ENCODE peak calls at places on chromosomes 2 and 18, in seven cellular contexts. M is dorsolateral prefrontal cortex, Q is fibroblast of lung, W is mammary epithelial cell, J is neuronal stem cell, R is upper lobe of right lung, O is brain microvascular endothelial cell. B is an unnamed sample.

GRCh38 chr2:113079123-113079522 is 11.4 kb downstream of the IL1F10 start:
- DNase-seq in M (no peak), Q (no peak), W (peak; percentile 66), J (no peak), R (no peak), O (no peak), B (no peak)

GRCh38 chr2:218291934-218292699 is at the start of gene TMBIM1:
- DNase-seq in M (peak; percentile 42), Q (peak; percentile 70), W (peak; percentile 69), J (peak; percentile 61), R (peak; percentile 93), O (peak; percentile 59), B (peak; percentile 44)

GRCh38 chr2:219230201-219230540 is 565 bp downstream of the ANKZF1 start:
- DNase-seq in M (no peak), Q (peak; percentile 38), W (peak; percentile 67), J (no peak), R (peak; percentile 77), O (peak; percentile 44), B (no peak)

GRCh38 chr2:163231666-163232065 is 393.1 kb upstream of the KCNH7 start:
- DNase-seq in M (no peak), Q (no peak), W (no peak), J (no peak), R (no peak), O (no peak), B (no peak)

GRCh38 chr18:21831413-21831831 is 90.8 kb downstream of the MIB1 start:
- DNase-seq in M (peak; percentile 29), Q (peak; percentile 44), W (no peak), J (no peak), R (no peak), O (peak; percentile 53), B (peak; percentile 85)

GRCh38 chr2:128347701-128348504 is 29.2 kb upstream of the HS6ST1 start:
- DNase-seq in M (peak; percentile 71), Q (peak; percentile 35), W (no peak), J (no peak), R (no peak), O (no peak), B (peak; percentile 84)

GRCh38 chr18:71450258-71450657 is 1093.9 kb downstream of the CBLN2 start:
- DNase-seq in M (no peak), Q (no peak), W (no peak), J (no peak), R (no peak), O (no peak), B (no peak)

GRCh38 chr2:236656166-236656565 is 86.5 kb downstream of the ACKR3 start:
- DNase-seq in M (no peak), Q (no peak), W (no peak), J (no peak), R (no peak), O (no peak), B (peak; percentile 45)

GRCh38 chr2:156031121-156031520 is 301.4 kb downstream of the NR4A2 start:
- DNase-seq in M (no peak), Q (no peak), W (peak; percentile 17), J (no peak), R (no peak), O (no peak), B (no peak)

GRCh38 chr2:196927318-196928225 is 1.1 kb upstream of the PGAP1 start:
- DNase-seq in M (no peak), Q (peak; percentile 84), W (peak; percentile 72), J (no peak), R (no peak), O (peak; percentile 90), B (no peak)

GRCh38 chr2:60837123-60837522 is 44.3 kb upstream of the REL start:
- DNase-seq in M (no peak), Q (no peak), W (no peak), J (no peak), R (no peak), O (no peak), B (no peak)

GRCh38 chr18:9008709-9009635 is 93.5 kb upstream of the NDUFV2 start:
- DNase-seq in M (no peak), Q (no peak), W (no peak), J (no peak), R (no peak), O (no peak), B (no peak)

GRCh38 chr2:88227446-88227845 is 57.3 kb downstream of the THNSL2 start:
- DNase-seq in M (no peak), Q (no peak), W (no peak), J (no peak), R (no peak), O (peak; percentile 2), B (no peak)

GRCh38 chr2:83951378-83951947 is 507.6 kb downstream of the SUCLG1 start:
- DNase-seq in M (no peak), Q (no peak), W (no peak), J (no peak), R (no peak), O (no peak), B (no peak)

GRCh38 chr2:126973745-126974144 is 75.1 kb downstream of the TEX51 start:
- DNase-seq in M (no peak), Q (no peak), W (no peak), J (no peak), R (no peak), O (no peak), B (no peak)

GRCh38 chr18:13570856-13571495 is 155.4 kb downstream of the FAM210A start:
- DNase-seq in M (no peak), Q (peak; percentile 16), W (peak; percentile 44), J (no peak), R (no peak), O (no peak), B (no peak)

GRCh38 chr2:181106789-181107418 is 126.5 kb downstream of the UBE2E3 start:
- DNase-seq in M (no peak), Q (peak; percentile 95), W (peak; percentile 86), J (no peak), R (no peak), O (peak; percentile 90), B (no peak)

GRCh38 chr2:191571163-191571769 is 106.7 kb upstream of the NABP1 start:
- DNase-seq in M (no peak), Q (peak; percentile 80), W (peak; percentile 48), J (no peak), R (no peak), O (peak; percentile 65), B (no peak)

GRCh38 chr2:27977623-27978312 is 87.2 kb downstream of the BABAM2 start:
- DNase-seq in M (no peak), Q (peak; percentile 94), W (peak; percentile 92), J (no peak), R (no peak), O (peak; percentile 91), B (no peak)

GRCh38 chr2:37453024-37453423 is 108.6 kb downstream of the QPCT start:
- DNase-seq in M (no peak), Q (no peak), W (no peak), J (no peak), R (no peak), O (no peak), B (no peak)

GRCh38 chr2:78718483-78718882 is 307.0 kb upstream of the REG3G start:
- DNase-seq in M (no peak), Q (no peak), W (no peak), J (no peak), R (no peak), O (no peak), B (no peak)

GRCh38 chr2:173357351-173357750 is 2.7 kb downstream of the CDCA7 start:
- DNase-seq in M (no peak), Q (peak; percentile 25), W (no peak), J (no peak), R (no peak), O (no peak), B (no peak)
- H3K27me3 ChIP-seq in M (no peaks in the 10 kb centered on the region), Q (peaks cover 6% of the 10 kb centered on the region), W (no peaks in the 10 kb centered on the region), J (no peaks in the 10 kb centered on the region), R (peaks cover 59% of the 10 kb centered on the region), O (no peaks in the 10 kb centered on the region), B (peaks cover 12% of the 10 kb centered on the region)

DNA sequence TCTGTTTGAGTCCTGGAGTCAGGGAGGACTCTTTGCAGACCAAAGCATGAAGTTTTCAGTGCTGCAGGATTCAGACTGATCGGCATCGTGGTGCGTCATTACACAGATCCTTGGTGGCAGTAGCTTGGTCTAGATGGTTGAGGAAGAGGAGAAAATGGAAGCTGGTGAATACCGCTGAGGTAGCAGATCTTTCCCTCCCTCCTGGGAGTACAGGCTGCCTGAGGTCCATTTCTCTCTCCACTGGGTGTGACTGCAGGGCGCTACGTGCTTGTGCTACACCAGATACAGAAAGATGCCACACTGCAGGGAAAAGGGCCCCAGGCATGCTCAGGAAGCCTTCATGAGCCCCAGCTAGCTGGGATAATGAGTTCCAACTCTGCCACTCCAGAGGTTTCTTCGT is 3.3 kb upstream of the CNDP1 start:
- DNase-seq in M (no peak), Q (no peak), W (no peak), J (no peak), R (peak; percentile 18), O (no peak), B (no peak)
- H3K27me3 ChIP-seq in M (no peaks in the 10 kb centered on the region), Q (peaks cover 8% of the 10 kb centered on the region), W (peaks cover 4% of the 10 kb centered on the region), J (no peaks in the 10 kb centered on the region), R (no peaks in the 10 kb centered on the region), O (no peaks in the 10 kb centered on the region), B (no peaks in the 10 kb centered on the region)

GRCh38 chr18:25329783-25330182 is 22.2 kb downstream of the ZNF521 start:
- DNase-seq in M (no peak), Q (no peak), W (no peak), J (no peak), R (no peak), O (no peak), B (no peak)

GRCh38 chr18:25335676-25336075 is 16.3 kb downstream of the ZNF521 start:
- DNase-seq in M (no peak), Q (no peak), W (no peak), J (no peak), R (no peak), O (no peak), B (no peak)

GRCh38 chr18:25334588-25334987 is 17.4 kb downstream of the ZNF521 start:
- DNase-seq in M (no peak), Q (no peak), W (no peak), J (no peak), R (no peak), O (no peak), B (no peak)

GRCh38 chr18:25332002-25332401 is 20.0 kb downstream of the ZNF521 start:
- DNase-seq in M (no peak), Q (no peak), W (no peak), J (no peak), R (no peak), O (no peak), B (no peak)

DNA sequence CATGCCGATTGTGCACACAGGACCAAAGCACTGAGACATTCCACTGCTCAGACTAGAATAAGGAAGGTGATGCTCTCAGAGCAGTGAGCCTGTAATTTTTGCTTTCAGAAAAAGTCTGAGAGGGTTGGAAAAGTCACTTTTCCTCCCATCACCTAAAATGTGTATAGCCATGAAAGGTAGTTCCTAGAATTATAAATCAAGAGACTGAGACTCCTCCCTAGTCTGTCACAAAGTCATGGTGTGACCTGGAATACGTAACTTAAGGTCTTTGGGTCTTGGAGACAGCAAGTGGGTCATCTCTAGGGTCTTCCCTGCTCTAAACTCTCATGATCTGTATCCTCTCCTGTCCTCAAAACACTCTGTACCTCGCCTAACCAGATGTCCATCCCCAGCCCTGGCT is 16.9 kb downstream of the ZNF521 start:
- DNase-seq in M (no peak), Q (no peak), W (no peak), J (no peak), R (no peak), O (no peak), B (no peak)
- H3K27me3 ChIP-seq in M (no peaks in the 10 kb centered on the region), Q (no peaks in the 10 kb centered on the region), W (no peaks in the 10 kb centered on the region), J (no peaks in the 10 kb centered on the region), R (no peaks in the 10 kb centered on the region), O (no peaks in the 10 kb centered on the region), B (no peaks in the 10 kb centered on the region)

DNA sequence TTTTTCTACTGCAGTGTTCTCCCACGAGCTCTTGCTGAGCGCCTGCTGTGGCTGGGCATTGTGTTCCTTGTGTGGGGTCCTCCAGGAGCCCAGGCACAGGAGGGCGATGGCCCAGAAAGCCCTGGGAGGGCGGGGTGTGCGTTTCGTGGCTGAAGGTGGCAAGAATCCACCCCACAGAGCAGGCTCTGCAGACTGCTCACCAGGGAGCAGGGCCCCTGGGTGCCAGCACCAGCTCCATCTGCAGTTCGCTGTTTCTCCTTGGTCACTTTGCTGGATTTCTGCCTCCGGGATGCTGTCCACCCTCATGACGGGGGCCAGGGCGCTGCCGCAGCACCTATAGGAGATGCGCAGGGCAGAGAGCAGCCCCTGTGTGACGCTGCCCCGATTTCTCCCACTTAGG is 249.9 kb downstream of the ALPK2 start:
- DNase-seq in M (no peak), Q (no peak), W (no peak), J (no peak), R (no peak), O (no peak), B (no peak)
- H3K27me3 ChIP-seq in M (no peaks in the 10 kb centered on the region), Q (no peaks in the 10 kb centered on the region), W (no peaks in the 10 kb centered on the region), J (no peaks in the 10 kb centered on the region), R (no peaks in the 10 kb centered on the region), O (no peaks in the 10 kb centered on the region), B (no peaks in the 10 kb centered on the region)